ENCODE peak calls at places on chromosome 20, in five cellular contexts. Y is right atrium auricular region, A is BE2C, O is A549, I is fibroblast of villous mesenchyme. H is an unnamed sample.

GRCh38 chr20:42461965-42462593 is 727.6 kb downstream of the PTPRT start:
- DNase-seq in Y (no peak), A (no peak), O (no peak), I (no peak), H (no peak)

GRCh38 chr20:19317240-19318069 is 105.0 kb downstream of the SLC24A3 start:
- DNase-seq in Y (peak; percentile 34), A (no peak), O (no peak), I (no peak), H (no peak)

GRCh38 chr20:1389703-1390385 is 3.0 kb downstream of the FKBP1A start:
- DNase-seq in Y (no peak), A (no peak), O (no peak), I (no peak), H (peak; percentile 66)

GRCh38 chr20:52060794-52061714 is 130.5 kb downstream of the ZFP64 start:
- DNase-seq in Y (no peak), A (peak; percentile 11), O (peak; percentile 70), I (peak; percentile 50), H (peak; percentile 61)

GRCh38 chr20:51536116-51537069 is 6.1 kb downstream of the NFATC2 start:
- DNase-seq in Y (no peak), A (no peak), O (no peak), I (no peak), H (no peak)

GRCh38 chr20:6764619-6765018 is 2.9 kb upstream of the BMP2 start:
- DNase-seq in Y (no peak), A (no peak), O (no peak), I (no peak), H (no peak)

GRCh38 chr20:57622201-57622570 is 2.0 kb upstream of the ZBP1 start:
- DNase-seq in Y (no peak), A (no peak), O (no peak), I (no peak), H (no peak)

GRCh38 chr20:47073766-47074475 is 179.3 kb downstream of the EYA2 start:
- DNase-seq in Y (no peak), A (no peak), O (no peak), I (no peak), H (no peak)

GRCh38 chr20:52490715-52491430 is 299.3 kb upstream of the ZFP64 start:
- DNase-seq in Y (no peak), A (no peak), O (peak; percentile 42), I (peak; percentile 90), H (peak; percentile 95)

GRCh38 chr20:50678213-50678898 is 13.0 kb downstream of the RIPOR3 start:
- DNase-seq in Y (no peak), A (no peak), O (peak; percentile 62), I (no peak), H (peak; percentile 85)

GRCh38 chr20:8811801-8812594 is 256.9 kb upstream of the PLCB4 start:
- DNase-seq in Y (no peak), A (no peak), O (no peak), I (no peak), H (no peak)

GRCh38 chr20:47330933-47331708 is 25.4 kb downstream of the ZMYND8 start:
- DNase-seq in Y (no peak), A (no peak), O (peak; percentile 87), I (peak; percentile 97), H (peak; percentile 80)

GRCh38 chr20:53959849-53960585 is 110.4 kb downstream of the BCAS1 start:
- DNase-seq in Y (no peak), A (no peak), O (peak; percentile 17), I (peak; percentile 37), H (peak; percentile 36)

GRCh38 chr20:38859070-38859690 is 53.7 kb downstream of the PPP1R16B start:
- DNase-seq in Y (no peak), A (no peak), O (no peak), I (no peak), H (no peak)

GRCh38 chr20:51492167-51493092 is 50.1 kb downstream of the NFATC2 start:
- DNase-seq in Y (peak; percentile 77), A (no peak), O (no peak), I (peak; percentile 37), H (peak; percentile 66)

GRCh38 chr20:35619196-35620095 is 3.8 kb downstream of the SPAG4 start:
- DNase-seq in Y (peak; percentile 79), A (peak; percentile 91), O (peak; percentile 89), I (peak; percentile 79), H (peak; percentile 84)
- TF ChIP-seq CTCF in Y (no peak), A (peak; percentile 71), O (peak; percentile 75), I (peak; percentile 41), H (peak; percentile 43)

DNA sequence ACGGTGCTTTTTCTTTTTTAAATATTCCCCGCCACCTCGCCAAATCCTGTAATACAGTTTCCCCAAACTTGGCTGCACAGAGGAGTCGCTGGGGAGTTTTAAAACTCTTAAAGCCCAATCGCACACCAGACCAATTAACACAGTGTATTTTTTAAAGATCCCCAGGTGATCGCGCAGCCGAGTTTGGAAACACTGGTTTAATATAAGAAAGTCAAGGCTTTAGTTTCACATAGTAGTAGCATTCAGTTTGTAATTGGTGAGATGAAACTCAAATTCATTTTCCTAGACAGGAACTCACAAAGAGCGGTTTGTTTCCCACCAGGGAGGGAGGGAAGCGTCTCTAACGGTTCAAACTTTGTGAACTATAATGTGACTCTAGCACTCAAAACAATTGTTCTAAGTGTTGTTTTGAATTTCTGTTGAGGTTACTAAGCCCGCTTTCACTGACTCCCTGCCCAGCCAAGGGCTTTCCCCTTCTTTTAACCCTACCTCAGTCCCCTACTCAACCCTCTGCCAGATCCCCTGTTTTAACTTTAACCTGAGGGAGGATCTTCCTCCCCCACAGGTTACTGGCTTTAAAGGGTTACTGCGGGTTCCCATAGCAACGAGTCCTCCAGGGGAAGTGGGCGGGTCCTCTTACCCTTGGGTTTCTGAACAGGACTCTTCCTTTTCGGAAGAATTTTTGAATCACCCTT is 25.7 kb upstream of the BTBD3 start:
- DNase-seq in Y (peak; percentile 61), A (peak; percentile 64), O (peak; percentile 77), I (peak; percentile 75), H (peak; percentile 73)
- H3K4me3 ChIP-seq in Y (peak overlapping the region; percentile 60), A (peak overlapping the region; percentile 74), O (peak overlapping the region; percentile 68), I (peak overlapping the region; percentile 62), H (peak overlapping the region; percentile 66)

GRCh38 chr20:13325033-13325432 is 104.0 kb downstream of the ISM1 start:
- DNase-seq in Y (no peak), A (peak; percentile 57), O (peak; percentile 75), I (peak; percentile 59), H (peak; percentile 45)
- TF ChIP-seq CTCF in Y (peak; percentile 30), A (peak; percentile 70), O (peak; percentile 74), I (peak; percentile 79), H (peak; percentile 62)

DNA sequence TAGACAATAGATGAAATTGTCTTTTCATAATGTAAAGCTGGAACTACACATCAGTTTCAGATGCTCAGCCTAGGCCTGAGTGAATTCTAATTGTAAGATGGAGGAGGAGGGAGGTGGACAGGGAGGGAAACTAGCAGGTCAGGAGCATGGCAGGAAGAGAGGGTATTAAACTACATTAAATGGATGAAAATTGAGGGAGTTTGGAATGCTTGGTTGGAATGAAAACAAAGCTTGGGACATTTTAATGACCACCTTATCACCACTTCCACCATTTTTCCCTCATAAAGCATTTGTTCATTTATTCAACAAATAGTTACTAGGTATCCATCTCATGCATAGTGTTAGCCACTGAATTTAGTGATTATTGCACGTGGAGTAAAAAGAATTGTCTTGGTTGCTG is 65.0 kb downstream of the KIZ start:
- DNase-seq in Y (no peak), A (no peak), O (no peak), I (no peak), H (no peak)
- H3K4me3 ChIP-seq in Y (no peak overlapping the region), A (no peak overlapping the region), O (no peak overlapping the region), I (no peak overlapping the region), H (no peak overlapping the region)

DNA sequence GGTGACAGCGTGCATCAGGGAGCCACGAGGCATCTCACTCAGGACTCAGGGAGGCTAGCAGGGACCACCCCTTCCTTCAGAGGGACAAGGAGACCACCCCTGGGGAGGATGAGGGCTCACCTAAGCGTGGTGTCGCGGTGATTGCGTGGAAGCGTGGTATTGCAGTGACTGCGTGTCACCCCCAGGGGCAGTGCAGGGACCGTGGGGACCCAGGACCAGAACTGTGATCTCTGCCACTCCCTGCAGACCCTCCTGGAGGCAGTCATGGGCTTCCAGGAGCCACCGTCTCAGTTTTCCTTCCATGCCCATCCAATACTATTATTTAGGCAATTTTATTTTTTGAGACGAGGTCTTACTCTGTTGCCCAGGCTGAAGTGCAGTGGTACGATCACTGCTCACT is 147.1 kb downstream of the TAF4 start:
- DNase-seq in Y (no peak), A (no peak), O (no peak), I (no peak), H (no peak)
- TF ChIP-seq CTCF in Y (no peak), A (peak; percentile 17), O (no peak), I (no peak), H (no peak)

GRCh38 chr20:62566266-62566665 is 76.0 kb upstream of the SLCO4A1 start:
- DNase-seq in Y (no peak), A (no peak), O (no peak), I (no peak), H (no peak)

GRCh38 chr20:62568045-62568389 is 74.3 kb upstream of the SLCO4A1 start:
- DNase-seq in Y (no peak), A (no peak), O (no peak), I (no peak), H (no peak)

GRCh38 chr20:62564456-62565245 is 77.7 kb upstream of the SLCO4A1 start:
- DNase-seq in Y (no peak), A (no peak), O (no peak), I (no peak), H (no peak)

GRCh38 chr20:62567246-62568044 is 74.9 kb upstream of the SLCO4A1 start:
- DNase-seq in Y (no peak), A (no peak), O (no peak), I (no peak), H (no peak)

GRCh38 chr20:62566771-62567170 is 75.5 kb upstream of the SLCO4A1 start:
- DNase-seq in Y (no peak), A (no peak), O (no peak), I (no peak), H (no peak)
- H3K4me3 ChIP-seq in Y (no peak overlapping the region), A (no peak overlapping the region), O (no peak overlapping the region), I (no peak overlapping the region), H (no peak overlapping the region)

GRCh38 chr20:49505518-49505917 is 23.1 kb upstream of the KCNB1 start:
- DNase-seq in Y (no peak), A (peak; percentile 87), O (no peak), I (peak; percentile 8), H (peak; percentile 64)

GRCh38 chr20:49511788-49512525 is 29.5 kb upstream of the KCNB1 start:
- DNase-seq in Y (no peak), A (no peak), O (no peak), I (no peak), H (no peak)

GRCh38 chr20:49507741-49508434 is 25.4 kb upstream of the KCNB1 start:
- DNase-seq in Y (no peak), A (no peak), O (no peak), I (no peak), H (no peak)

GRCh38 chr20:49510562-49511117 is 28.2 kb upstream of the KCNB1 start:
- DNase-seq in Y (peak; percentile 88), A (no peak), O (no peak), I (peak; percentile 87), H (peak; percentile 90)

DNA sequence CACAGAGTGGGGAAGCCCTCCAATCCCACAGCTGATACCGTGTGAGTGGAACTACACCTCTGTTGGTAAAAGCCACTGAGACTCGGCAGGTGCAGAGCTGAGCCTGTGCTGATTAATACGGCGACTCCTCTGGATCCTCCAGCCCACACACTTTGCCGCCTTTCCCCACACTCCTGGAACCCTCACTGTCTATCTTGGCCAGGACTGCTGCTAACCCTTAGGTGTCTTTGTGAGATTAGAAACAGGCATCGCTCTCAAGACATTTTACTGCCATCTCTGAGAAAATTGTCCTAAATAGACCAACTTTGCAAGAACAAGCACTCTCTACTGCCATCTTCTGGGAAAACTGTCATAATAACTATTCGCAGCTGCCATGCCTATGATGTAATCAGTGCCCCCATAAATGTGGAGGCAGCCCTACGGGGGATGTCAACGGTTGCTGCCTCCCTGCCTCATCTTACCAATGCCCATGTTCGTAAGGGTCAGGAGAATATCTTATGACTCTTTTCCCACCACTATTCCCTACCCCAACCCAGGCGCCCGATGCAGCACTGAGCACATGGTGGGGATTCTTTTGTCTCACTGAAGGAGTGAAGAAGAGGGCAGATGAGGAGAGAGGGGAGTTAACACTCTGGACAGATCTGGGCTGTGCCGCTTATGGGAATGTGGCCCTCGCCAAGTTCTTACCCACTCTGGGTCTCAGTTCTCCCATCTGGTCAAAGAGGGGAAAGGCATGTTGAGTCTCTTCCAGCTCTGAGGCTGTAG is 26.1 kb upstream of the KCNB1 start:
- DNase-seq in Y (no peak), A (peak; percentile 28), O (peak; percentile 52), I (peak; percentile 53), H (peak; percentile 64)
- TF ChIP-seq CTCF in Y (no peak), A (peak; percentile 69), O (peak; percentile 81), I (peak; percentile 51), H (peak; percentile 59)